ENCODE peak calls at places on chromosomes 3 and 15, in eight cellular contexts. L is EL; W is activated CD8-positive, alpha-beta memory T cell treated with anti-CD3 and anti-CD28 coated beads, Interleukin-2, amount 10 ng/mL, durations not matched to agents 7 days and 5 days; Y is left cardiac atrium; X is stimulated activated CD8-positive, alpha-beta memory T cell treated with anti-CD3 and anti-CD28 coated beads, Interleukin-7, amount 100 ng/mL, for 1 hour; S is fibroblast of villous mesenchyme; A is activated T-cell treated with anti-CD3 and anti-CD28 coated beads for 24 hours; Z is GM12865. F is an unnamed sample.

GRCh38 chr3:49469037-49469875 is 811 bp upstream of the DAG1 start:
- DNase-seq in L (peak), W (no peak), Y (peak), X (no peak), S (peak), A (no peak), Z (peak), F (peak)

GRCh38 chr3:15333099-15333956 is 942 bp upstream of the SH3BP5 start:
- DNase-seq in L (no peak), W (no peak), Y (no peak), X (no peak), S (no peak), A (no peak), Z (no peak), F (no peak)

GRCh38 chr3:98259707-98260106 is 4.3 kb upstream of the OR5H6 start:
- DNase-seq in L (peak), W (no peak), Y (no peak), X (no peak), S (no peak), A (no peak), Z (peak), F (no peak)

GRCh38 chr3:41898631-41899030 is 63.3 kb downstream of the ULK4 start:
- DNase-seq in L (no peak), W (no peak), Y (no peak), X (no peak), S (no peak), A (no peak), Z (no peak), F (no peak)

GRCh38 chr3:122671543-122671942 is 9.1 kb upstream of the PARP14 start:
- DNase-seq in L (no peak), W (no peak), Y (no peak), X (no peak), S (no peak), A (no peak), Z (no peak), F (no peak)

GRCh38 chr3:132521921-132522320 is 75.1 kb upstream of the ACKR4 start:
- DNase-seq in L (no peak), W (no peak), Y (no peak), X (no peak), S (no peak), A (no peak), Z (no peak), F (no peak)

GRCh38 chr3:192851821-192852352 is 65.8 kb downstream of the MB21D2 start:
- DNase-seq in L (peak), W (no peak), Y (peak), X (no peak), S (peak), A (no peak), Z (peak), F (peak)

GRCh38 chr15:42064271-42064670 is 30.1 kb downstream of the PLA2G4D start:
- DNase-seq in L (no peak), W (peak), Y (no peak), X (no peak), S (no peak), A (no peak), Z (no peak), F (no peak)

GRCh38 chr3:43455233-43455632 is 166.6 kb downstream of the ANO10 start:
- DNase-seq in L (peak), W (no peak), Y (no peak), X (no peak), S (peak), A (no peak), Z (no peak), F (peak)

GRCh38 chr3:37241880-37242279 is 67.5 kb upstream of the LRRFIP2 start:
- DNase-seq in L (no peak), W (no peak), Y (no peak), X (no peak), S (no peak), A (no peak), Z (no peak), F (no peak)

GRCh38 chr3:194348354-194348753 is 2.8 kb downstream of the CPN2 start:
- DNase-seq in L (no peak), W (no peak), Y (no peak), X (no peak), S (no peak), A (no peak), Z (no peak), F (no peak)

GRCh38 chr15:31459011-31459748 is 132.5 kb downstream of the KLF13 start:
- DNase-seq in L (no peak), W (no peak), Y (no peak), X (no peak), S (peak), A (peak), Z (peak), F (no peak)

GRCh38 chr3:196528639-196529233 is 13.6 kb upstream of the SMCO1 start:
- DNase-seq in L (peak), W (peak), Y (peak), X (peak), S (peak), A (peak), Z (peak), F (peak)

GRCh38 chr3:182487621-182488020 is 305.7 kb upstream of the ATP11B start:
- DNase-seq in L (no peak), W (no peak), Y (no peak), X (no peak), S (no peak), A (no peak), Z (no peak), F (no peak)

GRCh38 chr3:51928438-51928837 is 13.3 kb downstream of the RRP9 start:
- DNase-seq in L (no peak), W (no peak), Y (no peak), X (no peak), S (no peak), A (no peak), Z (no peak), F (no peak)

GRCh38 chr3:178382388-178383061 is 153.7 kb upstream of the KCNMB2 start:
- DNase-seq in L (peak), W (no peak), Y (no peak), X (no peak), S (peak), A (no peak), Z (no peak), F (peak)

GRCh38 chr3:14031271-14031670 is 93.4 kb downstream of the CHCHD4 start:
- DNase-seq in L (peak), W (no peak), Y (no peak), X (no peak), S (no peak), A (no peak), Z (no peak), F (no peak)

GRCh38 chr3:186643493-186643892 is 3.3 kb downstream of the FETUB start:
- DNase-seq in L (no peak), W (no peak), Y (no peak), X (no peak), S (no peak), A (no peak), Z (peak), F (no peak)

GRCh38 chr3:13420817-13421755 is 964 bp upstream of the NUP210 start:
- DNase-seq in L (no peak), W (peak), Y (no peak), X (peak), S (no peak), A (peak), Z (peak), F (no peak)

GRCh38 chr3:32293908-32294307 is 55.4 kb downstream of the CMTM8 start:
- DNase-seq in L (no peak), W (no peak), Y (no peak), X (no peak), S (no peak), A (no peak), Z (no peak), F (no peak)

GRCh38 chr15:90412356-90413194 is 24.5 kb downstream of the IQGAP1 start:
- DNase-seq in L (peak), W (peak), Y (peak), X (no peak), S (peak), A (no peak), Z (peak), F (peak)

GRCh38 chr3:5192568-5193319 is 5.2 kb downstream of the EDEM1 start:
- DNase-seq in L (no peak), W (no peak), Y (no peak), X (no peak), S (no peak), A (peak), Z (no peak), F (no peak)

GRCh38 chr15:64507293-64507802 is 47.0 kb downstream of the ZNF609 start:
- DNase-seq in L (peak), W (peak), Y (peak), X (no peak), S (peak), A (peak), Z (peak), F (peak)

GRCh38 chr3:103785537-103785936 is 1350.7 kb downstream of the ZPLD1 start:
- DNase-seq in L (no peak), W (no peak), Y (no peak), X (no peak), S (no peak), A (no peak), Z (no peak), F (no peak)